ENCODE peak calls at places on chromosomes 1 and 21, in eight cellular contexts. R is prostate gland, J is tibial nerve, T is mesendoderm, S is K562, C is fibroblast of lung, F is PC-3, H is body of pancreas. G is an unnamed sample. For H3K36me3, the result is how much of the 10 kb centered on the place peaks cover.

GRCh38 chr1:116255933-116256649 is 117.0 kb upstream of the ATP1A1 start:
- DNase-seq in R (no peak), J (no peak), T (no peak), S (no peak), C (no peak), F (no peak), H (no peak), G (peak)

GRCh38 chr1:42334240-42335049 is 590 bp downstream of the FOXJ3 start:
- DNase-seq in R (peak), J (no peak), T (peak), S (peak), C (peak), F (peak), H (peak), G (no peak)

GRCh38 chr1:160137216-160137862 is 14.1 kb upstream of the ATP1A4 start:
- DNase-seq in R (no peak), J (no peak), T (no peak), S (no peak), C (no peak), F (no peak), H (no peak), G (no peak)

GRCh38 chr1:105894006-105894405 is 1162.5 kb upstream of the PRMT6 start:
- DNase-seq in R (no peak), J (no peak), T (no peak), S (no peak), C (no peak), F (peak), H (no peak), G (no peak)

GRCh38 chr1:199691540-199691939 is 336.0 kb upstream of the NR5A2 start:
- DNase-seq in R (no peak), J (no peak), T (peak), S (no peak), C (peak), F (peak), H (no peak), G (peak)

GRCh38 chr1:17199267-17200044 is 5.5 kb upstream of the PADI1 start:
- DNase-seq in R (no peak), J (no peak), T (no peak), S (no peak), C (no peak), F (no peak), H (peak), G (no peak)

GRCh38 chr1:113928129-113928949 is 785 bp upstream of the HIPK1 start:
- DNase-seq in R (no peak), J (no peak), T (no peak), S (no peak), C (no peak), F (peak), H (no peak), G (no peak)

GRCh38 chr1:198462365-198463025 is 78.0 kb downstream of the ATP6V1G3 start:
- DNase-seq in R (no peak), J (no peak), T (no peak), S (no peak), C (peak), F (peak), H (no peak), G (no peak)

GRCh38 chr1:226798427-226799411 is 59.6 kb upstream of the ITPKB start:
- DNase-seq in R (no peak), J (no peak), T (no peak), S (peak), C (no peak), F (no peak), H (no peak), G (no peak)

GRCh38 chr21:41142051-41142795 is 25.7 kb upstream of the BACE2 start:
- DNase-seq in R (peak), J (no peak), T (peak), S (no peak), C (no peak), F (peak), H (no peak), G (peak)

GRCh38 chr1:67713071-67713806 is 28.2 kb downstream of the GADD45A start:
- DNase-seq in R (no peak), J (no peak), T (no peak), S (peak), C (peak), F (peak), H (peak), G (peak)

GRCh38 chr1:50972766-50973165 is 2.7 kb downstream of the CDKN2C start:
- DNase-seq in R (no peak), J (no peak), T (no peak), S (no peak), C (peak), F (no peak), H (no peak), G (no peak)

GRCh38 chr1:165365344-165365743 is 8.8 kb upstream of the LMX1A start:
- DNase-seq in R (no peak), J (no peak), T (peak), S (no peak), C (no peak), F (peak), H (no peak), G (no peak)

GRCh38 chr1:33165209-33165608 is 16.6 kb downstream of the TRIM62 start:
- DNase-seq in R (no peak), J (no peak), T (peak), S (peak), C (no peak), F (no peak), H (no peak), G (no peak)

GRCh38 chr21:44619886-44620285 is 7.0 kb upstream of the KRTAP10-9 start:
- DNase-seq in R (no peak), J (no peak), T (no peak), S (no peak), C (no peak), F (no peak), H (no peak), G (no peak)

GRCh38 chr1:24275510-24275909 is 43.6 kb upstream of the GRHL3 start:
- DNase-seq in R (no peak), J (no peak), T (no peak), S (no peak), C (peak), F (peak), H (no peak), G (no peak)

GRCh38 chr21:42837421-42838211 is 41.7 kb downstream of the WDR4 start:
- DNase-seq in R (no peak), J (no peak), T (no peak), S (peak), C (no peak), F (no peak), H (no peak), G (no peak)

GRCh38 chr1:240946926-240947325 is 335.0 kb upstream of the GREM2 start:
- DNase-seq in R (peak), J (no peak), T (peak), S (peak), C (peak), F (peak), H (no peak), G (no peak)

GRCh38 chr1:119097380-119097779 is 43.1 kb downstream of the WARS2 start:
- DNase-seq in R (no peak), J (no peak), T (no peak), S (no peak), C (peak), F (peak), H (no peak), G (no peak)

GRCh38 chr1:151282883-151283725 is 1.0 kb downstream of the ZNF687 start:
- DNase-seq in R (no peak), J (no peak), T (peak), S (peak), C (no peak), F (peak), H (peak), G (no peak)

GRCh38 chr1:89847191-89847729 is 26.4 kb downstream of the LRRC8D start:
- DNase-seq in R (no peak), J (no peak), T (no peak), S (no peak), C (no peak), F (no peak), H (no peak), G (no peak)

GRCh38 chr1:153793973-153794615 is 18.9 kb downstream of the SLC27A3 start:
- DNase-seq in R (no peak), J (no peak), T (no peak), S (no peak), C (no peak), F (no peak), H (no peak), G (no peak)

DNA sequence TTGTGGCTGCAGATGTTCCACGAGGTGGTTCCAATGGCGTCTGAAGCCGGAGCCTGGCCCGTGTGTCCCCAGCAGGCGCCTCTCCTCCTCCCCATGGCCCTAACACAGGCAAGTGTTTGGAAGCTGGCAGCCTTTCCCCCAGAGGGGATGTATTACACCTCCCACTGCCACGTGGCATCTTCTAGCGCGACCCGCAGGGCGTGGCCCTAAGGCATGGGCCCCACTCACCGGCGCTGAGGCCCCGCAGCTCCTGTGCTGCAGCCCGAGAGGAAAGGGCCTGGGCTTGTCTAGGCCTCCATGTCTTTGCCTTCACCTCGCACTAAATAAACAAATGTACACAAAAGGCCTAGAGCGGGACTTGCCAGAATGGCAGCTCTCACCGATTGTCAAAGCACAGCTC is 37.9 kb downstream of the SLC66A1 start:
- DNase-seq in R (no peak), J (no peak), T (no peak), S (no peak), C (no peak), F (no peak), H (no peak), G (no peak)
- H3K36me3 ChIP-seq in R (under half), J (half or more), T (under half), S (under half), C (under half), F (under half), H (under half), G (under half)

GRCh38 chr1:215608646-215609045 is 41.5 kb downstream of the KCTD3 start:
- DNase-seq in R (no peak), J (no peak), T (no peak), S (no peak), C (no peak), F (no peak), H (no peak), G (no peak)

GRCh38 chr1:215606036-215606435 is 38.9 kb downstream of the KCTD3 start:
- DNase-seq in R (no peak), J (no peak), T (no peak), S (no peak), C (no peak), F (no peak), H (no peak), G (no peak)

GRCh38 chr1:215605011-215605621 is 38.0 kb downstream of the KCTD3 start:
- DNase-seq in R (no peak), J (no peak), T (no peak), S (no peak), C (no peak), F (no peak), H (no peak), G (no peak)

GRCh38 chr1:215606564-215607168 is 39.6 kb downstream of the KCTD3 start:
- DNase-seq in R (no peak), J (no peak), T (no peak), S (peak), C (peak), F (peak), H (no peak), G (no peak)

DNA sequence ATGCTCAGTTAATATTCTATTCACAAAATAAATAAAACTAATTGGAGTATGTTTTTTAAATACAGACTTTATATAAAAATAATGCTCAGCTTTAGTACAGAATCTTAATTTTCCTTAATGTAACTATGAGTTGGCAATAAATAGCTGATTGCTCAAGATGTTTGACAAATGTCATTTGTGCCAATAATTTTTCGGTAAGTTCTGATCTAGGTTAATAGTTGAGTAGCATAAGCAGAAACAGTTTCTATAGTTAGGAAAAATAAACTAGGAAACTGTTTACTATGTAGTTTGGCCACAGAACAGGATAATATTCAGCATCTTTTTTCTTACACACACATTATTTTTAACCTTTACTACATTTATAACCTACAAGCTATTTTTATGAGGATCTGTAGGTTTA is 40.3 kb downstream of the KCTD3 start:
- DNase-seq in R (no peak), J (no peak), T (no peak), S (no peak), C (no peak), F (no peak), H (no peak), G (no peak)
- H3K36me3 ChIP-seq in R (under half), J (under half), T (under half), S (half or more), C (under half), F (half or more), H (under half), G (under half)

GRCh38 chr1:20710450-20711284 is 7.1 kb downstream of the KIF17 start:
- DNase-seq in R (no peak), J (no peak), T (no peak), S (no peak), C (no peak), F (no peak), H (no peak), G (no peak)
- H3K36me3 ChIP-seq in R (under half), J (under half), T (under half), S (under half), C (under half), F (under half), H (under half), G (under half)

DNA sequence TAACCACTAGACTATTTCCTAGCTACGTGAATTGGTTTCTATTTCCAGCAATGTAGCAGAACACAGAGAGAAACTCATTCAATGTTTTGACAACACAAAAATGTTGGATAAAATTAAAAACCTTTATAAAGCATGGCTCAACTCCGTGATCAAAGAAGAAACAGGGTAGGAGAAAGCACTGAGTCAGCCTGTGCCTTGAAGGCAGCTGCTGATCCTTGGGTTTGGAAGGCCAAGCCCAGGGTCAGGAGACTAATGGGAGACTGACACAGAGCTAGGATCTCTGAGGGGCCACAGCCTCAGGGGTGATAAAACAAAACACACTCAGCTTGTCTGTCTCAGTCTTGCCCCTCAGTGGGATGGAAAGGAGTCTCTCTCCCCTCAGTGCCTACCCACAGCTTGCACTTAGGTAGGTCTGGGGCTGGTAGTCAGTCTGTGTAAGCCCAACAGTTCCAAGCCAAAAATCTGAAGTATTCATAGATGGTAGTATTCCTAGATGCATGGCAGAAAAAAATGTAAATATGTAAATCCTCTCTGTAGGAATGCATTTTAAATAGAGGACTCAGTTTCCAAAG is 53.3 kb downstream of the B3GALNT2 start:
- DNase-seq in R (no peak), J (no peak), T (peak), S (peak), C (no peak), F (no peak), H (no peak), G (no peak)
- H3K36me3 ChIP-seq in R (under half), J (half or more), T (under half), S (half or more), C (under half), F (under half), H (under half), G (under half)

G was measured in kidney epithelial cell.